ENCODE peak calls at places on chromosomes 6 and 20, in four cellular contexts. One of them, this sample, is unnamed.

GRCh38 chr6:52375780-52376556 is 14.0 kb downstream of the PAQR8 start:
- DNase-seq in upper lobe of left lung: no peak
- DNase-seq in amniotic stem cell: no peak
- DNase-seq in naive B cell: no peak
- DNase-seq in this sample: no peak

GRCh38 chr20:59042151-59042795 is at the start of gene PRELID3B:
- DNase-seq in upper lobe of left lung: no peak
- DNase-seq in amniotic stem cell: no peak
- DNase-seq in naive B cell: no peak
- DNase-seq in this sample: no peak

GRCh38 chr20:1353956-1354355 is 25.0 kb upstream of the SDCBP2 start:
- DNase-seq in amniotic stem cell: no peak
- DNase-seq in naive B cell: no peak
- DNase-seq in upper lobe of left lung: no peak
- DNase-seq in this sample: no peak

GRCh38 chr6:40789143-40789764 is 202.1 kb upstream of the LRFN2 start:
- DNase-seq in naive B cell: no peak
- DNase-seq in upper lobe of left lung: no peak
- DNase-seq in amniotic stem cell: no peak
- DNase-seq in this sample: no peak

GRCh38 chr20:33569290-33570094 is 79.6 kb downstream of the CBFA2T2 start:
- DNase-seq in amniotic stem cell: no peak
- DNase-seq in naive B cell: no peak
- DNase-seq in upper lobe of left lung: no peak
- DNase-seq in this sample: peak; percentile 91

GRCh38 chr6:163414367-163415175 is at the start of gene QKI:
- DNase-seq in naive B cell: peak; percentile 76
- DNase-seq in amniotic stem cell: no peak
- DNase-seq in upper lobe of left lung: peak; percentile 96
- DNase-seq in this sample: peak; percentile 45

GRCh38 chr6:75563032-75563431 is 38.6 kb upstream of the SENP6 start:
- DNase-seq in upper lobe of left lung: no peak
- DNase-seq in naive B cell: no peak
- DNase-seq in amniotic stem cell: no peak
- DNase-seq in this sample: peak; percentile 60

GRCh38 chr6:95133578-95133977 is 443.8 kb upstream of the MANEA start:
- DNase-seq in amniotic stem cell: no peak
- DNase-seq in upper lobe of left lung: no peak
- DNase-seq in naive B cell: no peak
- DNase-seq in this sample: peak; percentile 57

GRCh38 chr20:17059465-17059864 is 167.4 kb upstream of the PCSK2 start:
- DNase-seq in amniotic stem cell: no peak
- DNase-seq in upper lobe of left lung: no peak
- DNase-seq in naive B cell: no peak
- DNase-seq in this sample: peak; percentile 5

GRCh38 chr6:127192911-127193503 is 73.7 kb upstream of the RNF146 start:
- DNase-seq in naive B cell: no peak
- DNase-seq in amniotic stem cell: no peak
- DNase-seq in upper lobe of left lung: no peak
- DNase-seq in this sample: peak; percentile 39

GRCh38 chr6:74534485-74535211 is 671.2 kb downstream of the COL12A1 start:
- DNase-seq in amniotic stem cell: no peak
- DNase-seq in upper lobe of left lung: no peak
- DNase-seq in naive B cell: no peak
- DNase-seq in this sample: peak; percentile 73

GRCh38 chr20:50399917-50400704 is 110.1 kb upstream of the PTPN1 start:
- DNase-seq in upper lobe of left lung: no peak
- DNase-seq in naive B cell: no peak
- DNase-seq in amniotic stem cell: no peak
- DNase-seq in this sample: peak; percentile 72

GRCh38 chr20:59074456-59074855 is 31.9 kb upstream of the PRELID3B start:
- DNase-seq in naive B cell: no peak
- DNase-seq in amniotic stem cell: no peak
- DNase-seq in upper lobe of left lung: no peak
- DNase-seq in this sample: peak; percentile 83

GRCh38 chr6:158204616-158205015 is 36.5 kb downstream of the GTF2H5 start:
- DNase-seq in upper lobe of left lung: no peak
- DNase-seq in naive B cell: no peak
- DNase-seq in amniotic stem cell: no peak
- DNase-seq in this sample: no peak

GRCh38 chr6:150516199-150516598 is 83.5 kb upstream of the PLEKHG1 start:
- DNase-seq in naive B cell: no peak
- DNase-seq in upper lobe of left lung: no peak
- DNase-seq in amniotic stem cell: no peak
- DNase-seq in this sample: no peak

GRCh38 chr6:43773050-43773956 is 3.3 kb downstream of the VEGFA start:
- DNase-seq in amniotic stem cell: no peak
- DNase-seq in naive B cell: peak; percentile 42
- DNase-seq in upper lobe of left lung: no peak
- DNase-seq in this sample: peak; percentile 60

GRCh38 chr20:8721098-8721497 is 347.8 kb upstream of the PLCB4 start:
- DNase-seq in amniotic stem cell: peak; percentile 8
- DNase-seq in naive B cell: no peak
- DNase-seq in upper lobe of left lung: no peak
- DNase-seq in this sample: peak; percentile 44

GRCh38 chr6:110720066-110720465 is 95.2 kb downstream of the CDK19 start:
- DNase-seq in amniotic stem cell: no peak
- DNase-seq in naive B cell: no peak
- DNase-seq in upper lobe of left lung: no peak
- DNase-seq in this sample: peak; percentile 7

GRCh38 chr6:89948876-89949275 is 54.6 kb downstream of the GJA10 start:
- DNase-seq in upper lobe of left lung: no peak
- DNase-seq in naive B cell: no peak
- DNase-seq in amniotic stem cell: no peak
- DNase-seq in this sample: no peak

GRCh38 chr6:90432408-90432775 is 135.7 kb upstream of the BACH2 start:
- DNase-seq in upper lobe of left lung: no peak
- DNase-seq in amniotic stem cell: no peak
- DNase-seq in naive B cell: no peak
- DNase-seq in this sample: no peak

GRCh38 chr6:45477785-45478184 is 100.1 kb upstream of the SUPT3H start:
- DNase-seq in amniotic stem cell: no peak
- DNase-seq in upper lobe of left lung: no peak
- DNase-seq in naive B cell: no peak
- DNase-seq in this sample: peak; percentile 59

GRCh38 chr6:149060300-149060984 is 257.1 kb upstream of the TAB2 start:
- DNase-seq in naive B cell: peak; percentile 34
- DNase-seq in amniotic stem cell: no peak
- DNase-seq in upper lobe of left lung: peak; percentile 41
- DNase-seq in this sample: no peak

GRCh38 chr6:15264902-15265761 is 19.3 kb downstream of the JARID2 start:
- DNase-seq in upper lobe of left lung: no peak
- DNase-seq in naive B cell: no peak
- DNase-seq in amniotic stem cell: no peak
- DNase-seq in this sample: no peak

GRCh38 chr6:136657629-136658028 is 107.4 kb upstream of the MAP7 start:
- DNase-seq in amniotic stem cell: no peak
- DNase-seq in naive B cell: no peak
- DNase-seq in upper lobe of left lung: no peak
- DNase-seq in this sample: peak; percentile 19

GRCh38 chr6:680204-680603 is 12.7 kb downstream of the EXOC2 start:
- DNase-seq in upper lobe of left lung: no peak
- DNase-seq in amniotic stem cell: no peak
- DNase-seq in naive B cell: no peak
- DNase-seq in this sample: peak; percentile 13

GRCh38 chr20:17868146-17868545 is 100.4 kb downstream of the SNX5 start:
- DNase-seq in naive B cell: no peak
- DNase-seq in upper lobe of left lung: no peak
- DNase-seq in amniotic stem cell: no peak
- DNase-seq in this sample: no peak

GRCh38 chr6:111411978-111412574 is 70.9 kb downstream of the REV3L start:
- DNase-seq in naive B cell: peak; percentile 47
- DNase-seq in amniotic stem cell: no peak
- DNase-seq in upper lobe of left lung: no peak
- DNase-seq in this sample: no peak

GRCh38 chr6:150987371-150987828 is 121.9 kb downstream of the MTHFD1L start:
- DNase-seq in upper lobe of left lung: no peak
- DNase-seq in amniotic stem cell: no peak
- DNase-seq in naive B cell: no peak
- DNase-seq in this sample: peak; percentile 60

GRCh38 chr20:51910202-51911050 is 108.1 kb upstream of the SALL4 start:
- DNase-seq in amniotic stem cell: no peak
- DNase-seq in upper lobe of left lung: no peak
- DNase-seq in naive B cell: no peak
- DNase-seq in this sample: peak; percentile 81

This sample was measured in bronchial epithelial cell.